ENCODE peak calls at places on chromosomes 13 and 19, in ten cellular contexts. One of them, this sample, is unnamed.
A peak's percentile ranks its signal among the peaks of the same experiment; 100 is the strongest.

GRCh38 chr19:50793558-50794065 is 3.4 kb downstream of the ACP4 start:
- DNase-seq in transverse colon: no peak
- DNase-seq in AG09319: no peak
- DNase-seq in Panc1: no peak
- DNase-seq in nucleus accumbens: no peak
- DNase-seq in left colon: no peak
- DNase-seq in AG04450: no peak
- DNase-seq in lower lobe of right lung: no peak
- DNase-seq in activated CD8-positive, alpha-beta memory T cell treated with anti-CD3 and anti-CD28 coated beads for 4 hours: no peak
- DNase-seq in MV-4-11: no peak
- DNase-seq in this sample: no peak

GRCh38 chr13:29640665-29641064 is 45.2 kb upstream of the SLC7A1 start:
- DNase-seq in MV-4-11: no peak
- DNase-seq in lower lobe of right lung: no peak
- DNase-seq in transverse colon: no peak
- DNase-seq in AG04450: no peak
- DNase-seq in activated CD8-positive, alpha-beta memory T cell treated with anti-CD3 and anti-CD28 coated beads for 4 hours: no peak
- DNase-seq in nucleus accumbens: no peak
- DNase-seq in AG09319: no peak
- DNase-seq in left colon: no peak
- DNase-seq in Panc1: no peak
- DNase-seq in this sample: no peak

GRCh38 chr13:72469932-72470331 is 257.5 kb downstream of the MZT1 start:
- DNase-seq in activated CD8-positive, alpha-beta memory T cell treated with anti-CD3 and anti-CD28 coated beads for 4 hours: no peak
- DNase-seq in Panc1: no peak
- DNase-seq in MV-4-11: no peak
- DNase-seq in left colon: no peak
- DNase-seq in lower lobe of right lung: no peak
- DNase-seq in transverse colon: no peak
- DNase-seq in AG09319: no peak
- DNase-seq in nucleus accumbens: no peak
- DNase-seq in AG04450: no peak
- DNase-seq in this sample: no peak

GRCh38 chr13:111994578-111994977 is 72.4 kb upstream of the SOX1 start:
- DNase-seq in Panc1: no peak
- DNase-seq in AG09319: no peak
- DNase-seq in left colon: no peak
- DNase-seq in activated CD8-positive, alpha-beta memory T cell treated with anti-CD3 and anti-CD28 coated beads for 4 hours: no peak
- DNase-seq in transverse colon: no peak
- DNase-seq in nucleus accumbens: no peak
- DNase-seq in AG04450: no peak
- DNase-seq in lower lobe of right lung: no peak
- DNase-seq in MV-4-11: no peak
- DNase-seq in this sample: no peak

GRCh38 chr13:100235311-100235901 is 146.5 kb downstream of the PCCA start:
- DNase-seq in activated CD8-positive, alpha-beta memory T cell treated with anti-CD3 and anti-CD28 coated beads for 4 hours: no peak
- DNase-seq in nucleus accumbens: no peak
- DNase-seq in left colon: no peak
- DNase-seq in transverse colon: no peak
- DNase-seq in Panc1: peak; percentile 32
- DNase-seq in AG04450: no peak
- DNase-seq in lower lobe of right lung: no peak
- DNase-seq in MV-4-11: peak; percentile 94
- DNase-seq in AG09319: peak; percentile 32
- DNase-seq in this sample: peak; percentile 50

GRCh38 chr13:30388401-30389283 is 33.7 kb upstream of the UBE2L5 start:
- DNase-seq in transverse colon: no peak
- DNase-seq in Panc1: no peak
- DNase-seq in lower lobe of right lung: no peak
- DNase-seq in MV-4-11: peak; percentile 38
- DNase-seq in activated CD8-positive, alpha-beta memory T cell treated with anti-CD3 and anti-CD28 coated beads for 4 hours: no peak
- DNase-seq in nucleus accumbens: no peak
- DNase-seq in AG04450: peak; percentile 78
- DNase-seq in left colon: peak; percentile 53
- DNase-seq in AG09319: no peak
- DNase-seq in this sample: no peak

GRCh38 chr19:58182577-58182988 is 278 bp upstream of the ZNF274 start:
- DNase-seq in left colon: no peak
- DNase-seq in AG09319: no peak
- DNase-seq in AG04450: no peak
- DNase-seq in MV-4-11: peak; percentile 92
- DNase-seq in nucleus accumbens: no peak
- DNase-seq in lower lobe of right lung: no peak
- DNase-seq in transverse colon: no peak
- DNase-seq in Panc1: no peak
- DNase-seq in activated CD8-positive, alpha-beta memory T cell treated with anti-CD3 and anti-CD28 coated beads for 4 hours: peak; percentile 77
- DNase-seq in this sample: no peak

GRCh38 chr19:55676384-55676783 is 1.4 kb downstream of the EPN1 start:
- DNase-seq in transverse colon: no peak
- DNase-seq in Panc1: no peak
- DNase-seq in AG04450: no peak
- DNase-seq in AG09319: no peak
- DNase-seq in activated CD8-positive, alpha-beta memory T cell treated with anti-CD3 and anti-CD28 coated beads for 4 hours: no peak
- DNase-seq in MV-4-11: no peak
- DNase-seq in left colon: no peak
- DNase-seq in lower lobe of right lung: no peak
- DNase-seq in nucleus accumbens: no peak
- DNase-seq in this sample: no peak

GRCh38 chr19:18401580-18402112 is 4.2 kb upstream of the LRRC25 start:
- DNase-seq in AG09319: no peak
- DNase-seq in transverse colon: peak; percentile 85
- DNase-seq in left colon: peak; percentile 91
- DNase-seq in Panc1: no peak
- DNase-seq in MV-4-11: peak; percentile 100
- DNase-seq in lower lobe of right lung: peak; percentile 86
- DNase-seq in nucleus accumbens: no peak
- DNase-seq in AG04450: no peak
- DNase-seq in activated CD8-positive, alpha-beta memory T cell treated with anti-CD3 and anti-CD28 coated beads for 4 hours: no peak
- DNase-seq in this sample: peak; percentile 45

GRCh38 chr19:58346961-58347929 is 6.0 kb downstream of the A1BG start:
- DNase-seq in nucleus accumbens: peak; percentile 62
- DNase-seq in AG09319: peak; percentile 44
- DNase-seq in AG04450: no peak
- DNase-seq in lower lobe of right lung: peak; percentile 72
- DNase-seq in left colon: no peak
- DNase-seq in Panc1: no peak
- DNase-seq in activated CD8-positive, alpha-beta memory T cell treated with anti-CD3 and anti-CD28 coated beads for 4 hours: peak; percentile 46
- DNase-seq in transverse colon: peak; percentile 69
- DNase-seq in MV-4-11: no peak
- DNase-seq in this sample: peak; percentile 66

GRCh38 chr19:35755550-35756371 is 1.1 kb downstream of the HSPB6 start:
- DNase-seq in Panc1: no peak
- DNase-seq in nucleus accumbens: no peak
- DNase-seq in activated CD8-positive, alpha-beta memory T cell treated with anti-CD3 and anti-CD28 coated beads for 4 hours: peak; percentile 25
- DNase-seq in transverse colon: peak; percentile 79
- DNase-seq in lower lobe of right lung: no peak
- DNase-seq in AG04450: no peak
- DNase-seq in left colon: peak; percentile 83
- DNase-seq in MV-4-11: no peak
- DNase-seq in AG09319: peak; percentile 27
- DNase-seq in this sample: no peak

GRCh38 chr19:30144242-30144758 is 202.3 kb downstream of the URI1 start:
- DNase-seq in left colon: no peak
- DNase-seq in AG04450: no peak
- DNase-seq in activated CD8-positive, alpha-beta memory T cell treated with anti-CD3 and anti-CD28 coated beads for 4 hours: no peak
- DNase-seq in nucleus accumbens: no peak
- DNase-seq in AG09319: no peak
- DNase-seq in MV-4-11: no peak
- DNase-seq in Panc1: no peak
- DNase-seq in lower lobe of right lung: no peak
- DNase-seq in transverse colon: no peak
- DNase-seq in this sample: no peak

GRCh38 chr13:72567566-72567965 is 159.9 kb downstream of the MZT1 start:
- DNase-seq in lower lobe of right lung: no peak
- DNase-seq in MV-4-11: no peak
- DNase-seq in AG04450: no peak
- DNase-seq in AG09319: no peak
- DNase-seq in Panc1: no peak
- DNase-seq in left colon: no peak
- DNase-seq in activated CD8-positive, alpha-beta memory T cell treated with anti-CD3 and anti-CD28 coated beads for 4 hours: no peak
- DNase-seq in transverse colon: no peak
- DNase-seq in nucleus accumbens: no peak
- DNase-seq in this sample: no peak

GRCh38 chr19:34549833-34550232 is 68.3 kb downstream of the WTIP start:
- DNase-seq in activated CD8-positive, alpha-beta memory T cell treated with anti-CD3 and anti-CD28 coated beads for 4 hours: no peak
- DNase-seq in Panc1: no peak
- DNase-seq in transverse colon: no peak
- DNase-seq in left colon: no peak
- DNase-seq in AG04450: no peak
- DNase-seq in AG09319: no peak
- DNase-seq in lower lobe of right lung: no peak
- DNase-seq in nucleus accumbens: no peak
- DNase-seq in MV-4-11: no peak
- DNase-seq in this sample: no peak

GRCh38 chr13:90412980-90413379 is 934.5 kb upstream of the MIR17HG start:
- DNase-seq in MV-4-11: no peak
- DNase-seq in AG04450: no peak
- DNase-seq in left colon: no peak
- DNase-seq in Panc1: no peak
- DNase-seq in lower lobe of right lung: no peak
- DNase-seq in AG09319: no peak
- DNase-seq in transverse colon: no peak
- DNase-seq in nucleus accumbens: no peak
- DNase-seq in activated CD8-positive, alpha-beta memory T cell treated with anti-CD3 and anti-CD28 coated beads for 4 hours: no peak
- DNase-seq in this sample: no peak

GRCh38 chr13:109233293-109233692 is 553.1 kb downstream of the IRS2 start:
- DNase-seq in AG04450: no peak
- DNase-seq in activated CD8-positive, alpha-beta memory T cell treated with anti-CD3 and anti-CD28 coated beads for 4 hours: no peak
- DNase-seq in nucleus accumbens: no peak
- DNase-seq in left colon: no peak
- DNase-seq in transverse colon: no peak
- DNase-seq in AG09319: no peak
- DNase-seq in Panc1: no peak
- DNase-seq in MV-4-11: no peak
- DNase-seq in lower lobe of right lung: no peak
- DNase-seq in this sample: no peak

GRCh38 chr19:7862413-7862951 is 11.7 kb downstream of the PRR36 start:
- DNase-seq in AG09319: no peak
- DNase-seq in left colon: peak; percentile 79
- DNase-seq in Panc1: no peak
- DNase-seq in AG04450: no peak
- DNase-seq in lower lobe of right lung: peak; percentile 80
- DNase-seq in nucleus accumbens: no peak
- DNase-seq in transverse colon: peak; percentile 81
- DNase-seq in MV-4-11: peak; percentile 34
- DNase-seq in activated CD8-positive, alpha-beta memory T cell treated with anti-CD3 and anti-CD28 coated beads for 4 hours: peak; percentile 41
- DNase-seq in this sample: peak; percentile 14

GRCh38 chr19:40433391-40434216 is 7.8 kb upstream of the SERTAD1 start:
- DNase-seq in nucleus accumbens: peak; percentile 64
- DNase-seq in lower lobe of right lung: peak; percentile 93
- DNase-seq in left colon: peak; percentile 93
- DNase-seq in AG04450: peak; percentile 66
- DNase-seq in activated CD8-positive, alpha-beta memory T cell treated with anti-CD3 and anti-CD28 coated beads for 4 hours: no peak
- DNase-seq in Panc1: no peak
- DNase-seq in transverse colon: peak; percentile 92
- DNase-seq in MV-4-11: peak; percentile 88
- DNase-seq in AG09319: peak; percentile 85
- DNase-seq in this sample: peak; percentile 74

GRCh38 chr19:7917292-7918061 is 2.7 kb upstream of the SNAPC2 start:
- DNase-seq in MV-4-11: peak; percentile 59
- DNase-seq in AG09319: no peak
- DNase-seq in activated CD8-positive, alpha-beta memory T cell treated with anti-CD3 and anti-CD28 coated beads for 4 hours: no peak
- DNase-seq in AG04450: no peak
- DNase-seq in transverse colon: peak; percentile 69
- DNase-seq in lower lobe of right lung: peak; percentile 68
- DNase-seq in Panc1: no peak
- DNase-seq in left colon: peak; percentile 50
- DNase-seq in nucleus accumbens: no peak
- DNase-seq in this sample: peak; percentile 9

GRCh38 chr19:41323430-41324125 is 13.6 kb downstream of the CCDC97 start:
- DNase-seq in transverse colon: peak; percentile 51
- DNase-seq in activated CD8-positive, alpha-beta memory T cell treated with anti-CD3 and anti-CD28 coated beads for 4 hours: no peak
- DNase-seq in AG09319: peak; percentile 95
- DNase-seq in Panc1: no peak
- DNase-seq in nucleus accumbens: no peak
- DNase-seq in AG04450: peak; percentile 93
- DNase-seq in left colon: peak; percentile 72
- DNase-seq in MV-4-11: peak; percentile 86
- DNase-seq in lower lobe of right lung: no peak
- DNase-seq in this sample: no peak

GRCh38 chr13:52159159-52159982 is at the start of gene NEK3:
- DNase-seq in activated CD8-positive, alpha-beta memory T cell treated with anti-CD3 and anti-CD28 coated beads for 4 hours: peak; percentile 3
- DNase-seq in AG09319: no peak
- DNase-seq in MV-4-11: peak; percentile 63
- DNase-seq in Panc1: peak; percentile 12
- DNase-seq in nucleus accumbens: peak; percentile 28
- DNase-seq in transverse colon: peak; percentile 78
- DNase-seq in left colon: peak; percentile 76
- DNase-seq in AG04450: peak; percentile 10
- DNase-seq in lower lobe of right lung: peak; percentile 75
- DNase-seq in this sample: peak; percentile 69

GRCh38 chr19:35790981-35791813 is 15.8 kb downstream of the ARHGAP33 start:
- DNase-seq in nucleus accumbens: no peak
- DNase-seq in AG04450: no peak
- DNase-seq in MV-4-11: no peak
- DNase-seq in AG09319: no peak
- DNase-seq in transverse colon: no peak
- DNase-seq in activated CD8-positive, alpha-beta memory T cell treated with anti-CD3 and anti-CD28 coated beads for 4 hours: no peak
- DNase-seq in Panc1: no peak
- DNase-seq in left colon: no peak
- DNase-seq in lower lobe of right lung: no peak
- DNase-seq in this sample: no peak

GRCh38 chr13:51935326-51936171 is 73.8 kb downstream of the CCDC70 start:
- DNase-seq in AG04450: no peak
- DNase-seq in AG09319: no peak
- DNase-seq in Panc1: no peak
- DNase-seq in left colon: peak; percentile 49
- DNase-seq in transverse colon: peak; percentile 54
- DNase-seq in nucleus accumbens: no peak
- DNase-seq in lower lobe of right lung: no peak
- DNase-seq in MV-4-11: peak; percentile 3
- DNase-seq in activated CD8-positive, alpha-beta memory T cell treated with anti-CD3 and anti-CD28 coated beads for 4 hours: no peak
- DNase-seq in this sample: no peak

GRCh38 chr19:41597600-41598041 is 21.7 kb downstream of the CEACAM21 start:
- DNase-seq in left colon: peak; percentile 42
- DNase-seq in lower lobe of right lung: peak; percentile 71
- DNase-seq in nucleus accumbens: no peak
- DNase-seq in AG09319: peak; percentile 25
- DNase-seq in AG04450: peak; percentile 18
- DNase-seq in transverse colon: peak; percentile 70
- DNase-seq in activated CD8-positive, alpha-beta memory T cell treated with anti-CD3 and anti-CD28 coated beads for 4 hours: peak; percentile 63
- DNase-seq in Panc1: peak; percentile 38
- DNase-seq in MV-4-11: peak; percentile 87
- DNase-seq in this sample: peak; percentile 24

This sample was measured in amygdala.